ENCODE peak calls at places on chromosome 10, in six cellular contexts. A is fibroblast of lung, M is HL-60, I is IMR-90, F is left lung, C is esophagus squamous epithelium. K is an unnamed sample.

GRCh38 chr10:26361351-26361750 is 76.8 kb upstream of the APBB1IP start:
- DNase-seq in A (no peak), M (no peak), I (no peak), F (no peak), C (no peak), K (no peak)

GRCh38 chr10:28532223-28532508 is 752 bp upstream of the WAC start:
- DNase-seq in A (peak), M (no peak), I (no peak), F (no peak), C (peak), K (no peak)

GRCh38 chr10:8591619-8592018 is 537.1 kb downstream of the GATA3 start:
- DNase-seq in A (no peak), M (no peak), I (no peak), F (no peak), C (no peak), K (no peak)

GRCh38 chr10:70497120-70497545 is 18.6 kb downstream of the PALD1 start:
- DNase-seq in A (no peak), M (no peak), I (no peak), F (no peak), C (no peak), K (no peak)

GRCh38 chr10:33878238-33878637 is 543.8 kb upstream of the NRP1 start:
- DNase-seq in A (no peak), M (no peak), I (no peak), F (no peak), C (no peak), K (peak)

GRCh38 chr10:77648472-77648871 is 10.9 kb upstream of the KCNMA1 start:
- DNase-seq in A (no peak), M (no peak), I (no peak), F (no peak), C (no peak), K (no peak)

GRCh38 chr10:100993986-100994708 is 5.5 kb upstream of the LZTS2 start:
- DNase-seq in A (peak), M (no peak), I (peak), F (no peak), C (no peak), K (no peak)

GRCh38 chr10:95480901-95481491 is 80.2 kb downstream of the SORBS1 start:
- DNase-seq in A (no peak), M (no peak), I (no peak), F (no peak), C (no peak), K (peak)

GRCh38 chr10:69662901-69663300 is 32.9 kb downstream of the FAM241B start:
- DNase-seq in A (no peak), M (no peak), I (no peak), F (no peak), C (no peak), K (no peak)

GRCh38 chr10:25113231-25114035 is 61.4 kb upstream of the GPR158 start:
- DNase-seq in A (peak), M (no peak), I (peak), F (peak), C (no peak), K (peak)

GRCh38 chr10:37701781-37702493 is 155.5 kb downstream of the ZNF248 start:
- DNase-seq in A (no peak), M (no peak), I (no peak), F (no peak), C (no peak), K (no peak)

GRCh38 chr10:22911889-22912762 is 15.7 kb upstream of the ARMC3 start:
- DNase-seq in A (peak), M (no peak), I (no peak), F (no peak), C (no peak), K (peak)

GRCh38 chr10:96261930-96262329 is 9.4 kb downstream of the BLNK start:
- DNase-seq in A (no peak), M (no peak), I (no peak), F (no peak), C (no peak), K (no peak)

GRCh38 chr10:102850025-102850518 is 4.0 kb upstream of the BORCS7 start:
- DNase-seq in A (no peak), M (peak), I (no peak), F (no peak), C (no peak), K (no peak)
- H3K4me3 ChIP-seq in A (no peak), M (no peak), I (no peak), F (no peak), C (no peak), K (no peak)

GRCh38 chr10:664893-665292 is 24.6 kb downstream of the DIP2C start:
- DNase-seq in A (no peak), M (no peak), I (no peak), F (no peak), C (no peak), K (no peak)
- H3K4me3 ChIP-seq in A (peak), M (no peak), I (no peak), F (no peak), C (no peak), K (no peak)

DNA sequence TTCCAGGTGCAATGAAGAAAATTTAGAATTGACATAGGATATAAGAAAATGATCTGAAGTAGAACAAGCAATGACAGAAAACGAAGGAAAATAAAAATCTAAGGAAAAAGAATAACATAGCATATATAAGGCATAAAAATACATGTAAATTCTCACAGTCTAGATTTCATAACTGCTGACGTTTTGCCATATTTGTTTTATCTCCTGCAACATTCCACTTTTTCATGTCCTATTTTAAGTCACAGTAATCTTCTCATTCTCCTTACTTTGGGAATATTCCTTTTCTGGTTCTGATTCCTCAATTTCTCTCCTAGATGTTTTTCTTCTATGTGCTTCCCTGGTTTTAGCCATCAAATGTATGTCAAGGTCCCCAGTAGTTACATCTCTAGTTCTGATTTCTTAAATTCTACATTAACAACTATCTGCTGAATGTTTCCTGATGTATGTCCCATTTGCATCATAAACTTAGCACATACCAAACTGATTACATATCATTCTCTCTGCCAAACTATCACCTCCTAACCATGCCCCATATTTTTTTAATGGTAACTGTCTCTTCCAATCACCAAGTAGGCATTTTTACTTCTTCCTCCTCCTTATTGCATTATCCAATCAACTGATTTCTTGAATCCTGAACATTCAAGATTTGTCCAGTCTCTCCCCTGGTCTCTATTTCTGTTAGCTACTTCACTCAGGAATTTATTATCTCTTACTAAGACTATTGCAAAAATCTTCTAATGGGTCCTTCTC is 171.4 kb downstream of the DNAJC1 start:
- DNase-seq in A (peak), M (no peak), I (peak), F (no peak), C (no peak), K (peak)
- H3K4me3 ChIP-seq in A (no peak), M (no peak), I (no peak), F (no peak), C (no peak), K (no peak)

GRCh38 chr10:73814896-73815718 is 3.7 kb upstream of the NDST2 start:
- DNase-seq in A (no peak), M (no peak), I (no peak), F (no peak), C (no peak), K (no peak)
- H3K4me3 ChIP-seq in A (no peak), M (no peak), I (no peak), F (no peak), C (no peak), K (no peak)

GRCh38 chr10:128150551-128150950 is 24.3 kb upstream of the MKI67 start:
- DNase-seq in A (no peak), M (no peak), I (no peak), F (no peak), C (no peak), K (no peak)
- H3K4me3 ChIP-seq in A (peak), M (peak), I (peak), F (peak), C (no peak), K (peak)

GRCh38 chr10:3118621-3119020 is 51.3 kb downstream of the PFKP start:
- DNase-seq in A (no peak), M (no peak), I (no peak), F (no peak), C (no peak), K (no peak)

GRCh38 chr10:3115685-3116084 is 48.3 kb downstream of the PFKP start:
- DNase-seq in A (no peak), M (no peak), I (no peak), F (no peak), C (no peak), K (no peak)

GRCh38 chr10:3113343-3113720 is 46.0 kb downstream of the PFKP start:
- DNase-seq in A (no peak), M (no peak), I (no peak), F (no peak), C (no peak), K (no peak)

GRCh38 chr10:3117486-3117885 is 50.1 kb downstream of the PFKP start:
- DNase-seq in A (no peak), M (no peak), I (no peak), F (no peak), C (no peak), K (no peak)

DNA sequence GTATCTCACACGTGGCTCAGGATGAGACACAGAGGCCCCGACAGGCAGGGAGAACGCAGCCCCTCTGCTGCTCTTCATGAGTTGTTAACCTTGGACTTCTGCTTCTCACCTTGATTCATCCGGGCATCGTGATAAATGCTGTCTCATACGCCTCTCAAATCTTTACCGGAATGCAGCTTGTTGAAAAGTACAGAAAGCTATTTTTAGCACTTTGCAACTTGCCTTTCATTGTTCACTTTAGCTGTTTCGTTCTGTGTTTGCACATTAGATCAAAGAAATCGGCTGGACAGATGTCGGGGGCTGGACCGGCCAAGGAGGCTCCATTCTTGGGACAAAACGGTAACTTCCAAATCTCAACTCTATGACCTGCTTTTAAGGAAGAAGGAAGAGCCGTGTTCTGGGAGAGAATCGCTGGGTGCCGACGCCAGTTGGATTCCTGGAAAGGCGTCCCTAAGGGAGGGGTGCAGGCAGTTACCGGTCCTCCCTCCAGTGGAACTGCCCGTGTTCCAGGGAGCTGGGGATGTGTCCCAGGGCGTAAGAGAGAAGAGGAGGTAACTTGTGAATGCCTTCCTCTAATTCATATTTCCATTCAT is 49.3 kb downstream of the PFKP start:
- DNase-seq in A (no peak), M (no peak), I (no peak), F (no peak), C (no peak), K (no peak)
- H3K4me3 ChIP-seq in A (no peak), M (no peak), I (no peak), F (no peak), C (no peak), K (no peak)

GRCh38 chr10:43843331-43844101 is 194.8 kb upstream of the ZNF32 start:
- DNase-seq in A (peak), M (no peak), I (peak), F (no peak), C (no peak), K (peak)
- H3K4me3 ChIP-seq in A (no peak), M (no peak), I (no peak), F (no peak), C (no peak), K (no peak)

GRCh38 chr10:131726460-131726861 is 174.3 kb upstream of the PPP2R2D start:
- DNase-seq in A (no peak), M (no peak), I (no peak), F (no peak), C (no peak), K (no peak)
- H3K4me3 ChIP-seq in A (no peak), M (no peak), I (no peak), F (no peak), C (no peak), K (no peak)

DNA sequence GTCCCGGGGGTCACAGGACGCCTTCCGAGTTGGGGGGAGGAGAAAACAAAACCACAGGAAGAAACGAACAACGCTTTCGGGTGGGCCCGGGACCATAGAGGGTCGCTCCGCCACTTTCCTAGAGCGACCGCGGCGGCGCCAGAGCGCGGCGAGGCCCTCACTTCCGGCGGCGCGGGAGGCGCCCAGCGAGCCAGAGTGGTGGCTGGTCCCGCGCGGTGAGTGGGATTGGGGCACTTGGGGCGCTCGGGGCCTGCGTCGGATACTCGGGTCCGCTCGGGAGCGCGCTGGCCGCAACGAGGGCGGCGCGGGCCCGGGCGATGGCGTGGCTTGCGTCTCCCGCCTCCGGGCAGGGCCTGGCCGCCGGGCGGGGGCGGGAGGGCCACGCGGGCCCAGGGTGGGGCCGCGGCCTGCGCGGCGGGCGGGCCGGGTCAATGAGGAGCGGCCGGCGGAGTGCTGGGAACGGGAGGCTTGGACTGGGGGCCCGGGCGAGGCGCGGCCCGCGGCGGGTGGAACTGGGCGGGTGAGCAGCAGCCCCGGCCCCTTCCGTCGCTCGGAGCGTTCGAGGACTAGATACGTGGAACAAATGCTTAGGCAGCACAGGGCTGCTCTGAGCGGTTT is at the start of gene ZNF22:
- DNase-seq in A (peak), M (no peak), I (peak), F (peak), C (no peak), K (no peak)
- H3K4me3 ChIP-seq in A (peak), M (peak), I (peak), F (peak), C (peak), K (peak)

DNA sequence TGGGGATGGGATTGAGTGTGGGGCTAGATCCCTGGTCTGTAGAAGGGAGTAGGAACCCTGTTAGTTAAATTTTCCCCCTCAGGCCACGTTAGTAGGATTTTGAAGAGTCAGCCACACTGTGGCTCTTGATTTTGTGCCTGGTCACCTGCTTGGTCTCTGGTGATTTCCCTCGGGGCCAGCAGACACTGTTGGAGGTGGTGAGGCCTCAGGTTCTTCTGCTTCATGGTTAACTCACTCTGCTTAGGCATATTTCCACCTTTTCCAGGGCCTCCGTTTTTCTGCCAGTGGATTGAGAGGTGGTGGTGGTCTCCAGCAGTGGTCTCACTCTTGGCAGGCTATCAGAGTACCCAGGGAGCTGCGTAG is 4.1 kb downstream of the TSPAN14 start:
- DNase-seq in A (no peak), M (no peak), I (no peak), F (no peak), C (no peak), K (no peak)
- H3K4me3 ChIP-seq in A (no peak), M (no peak), I (no peak), F (peak), C (no peak), K (no peak)